ENCODE peak calls at places on chromosomes 3 and 15, in four cellular contexts. P is HL-60; X is heart left ventricle; R is CD8-positive, alpha-beta T cell. Y is an unnamed sample.

GRCh38 chr3:139534992-139535879 is 4.3 kb downstream of the RBP1 start:
- DNase-seq in P (no peak), X (peak; percentile 81), R (no peak), Y (no peak)

GRCh38 chr3:30044515-30044914 is 561.9 kb upstream of the TGFBR2 start:
- DNase-seq in P (no peak), X (no peak), R (no peak), Y (no peak)

GRCh38 chr15:47405768-47406167 is 311.5 kb upstream of the SEMA6D start:
- DNase-seq in X (no peak), R (no peak), P (no peak), Y (no peak)

GRCh38 chr3:37974928-37975223 is 15.7 kb upstream of the VILL start:
- DNase-seq in P (no peak), X (no peak), R (no peak), Y (no peak)

GRCh38 chr15:57667171-57667924 is 39.2 kb upstream of the POLR2M start:
- DNase-seq in X (no peak), P (no peak), R (no peak), Y (no peak)

GRCh38 chr3:38002940-38003339 is 12.4 kb downstream of the VILL start:
- DNase-seq in R (no peak), X (peak; percentile 15), P (no peak), Y (no peak)

GRCh38 chr3:123186695-123187094 is 15.0 kb upstream of the SEC22A start:
- DNase-seq in R (no peak), P (no peak), X (no peak), Y (no peak)

GRCh38 chr3:100150583-100150982 is 36.3 kb upstream of the FILIP1L start:
- DNase-seq in R (no peak), X (no peak), P (no peak), Y (no peak)

GRCh38 chr3:13708301-13708700 is 159.4 kb downstream of the FBLN2 start:
- DNase-seq in X (no peak), R (peak; percentile 4), P (no peak), Y (no peak)

GRCh38 chr3:923161-923910 is 169.5 kb upstream of the CNTN6 start:
- DNase-seq in P (no peak), R (no peak), X (no peak), Y (no peak)

GRCh38 chr3:186930143-186930638 is at the start of gene ST6GAL1:
- DNase-seq in R (peak; percentile 73), P (peak; percentile 80), X (peak; percentile 82), Y (peak; percentile 95)

GRCh38 chr15:45136378-45136764 is 6.6 kb downstream of the DUOX1 start:
- DNase-seq in X (no peak), P (no peak), R (no peak), Y (no peak)

GRCh38 chr3:136142592-136142991 is 53.5 kb downstream of the MSL2 start:
- DNase-seq in P (no peak), X (no peak), R (no peak), Y (no peak)

GRCh38 chr15:47803767-47804166 is 86.5 kb downstream of the SEMA6D start:
- DNase-seq in R (no peak), X (no peak), P (no peak), Y (no peak)

GRCh38 chr3:134471521-134472193 is 14.1 kb downstream of the ANAPC13 start:
- DNase-seq in X (no peak), P (no peak), R (no peak), Y (no peak)

GRCh38 chr3:128698211-128699011 is 27.6 kb upstream of the RAB7A start:
- DNase-seq in P (peak; percentile 43), R (peak; percentile 15), X (peak; percentile 50), Y (peak; percentile 45)
- H3K27ac ChIP-seq in P (peak overlapping the region; percentile 62), R (no peak overlapping the region), X (peak overlapping the region; percentile 80), Y (no peak overlapping the region)

GRCh38 chr3:55631766-55632331 is 144.7 kb upstream of the WNT5A start:
- DNase-seq in X (no peak), R (no peak), P (no peak), Y (no peak)
- TF ChIP-seq CTCF in X (no peak), R (no peak), P (no peak), Y (no peak)

GRCh38 chr15:60373327-60373726 is 24.5 kb downstream of the ANXA2 start:
- DNase-seq in P (no peak), X (no peak), R (no peak), Y (no peak)
- H3K27ac ChIP-seq in P (no peak overlapping the region), X (peak overlapping the region; percentile 67), R (no peak overlapping the region), Y (peak overlapping the region; percentile 78)

DNA sequence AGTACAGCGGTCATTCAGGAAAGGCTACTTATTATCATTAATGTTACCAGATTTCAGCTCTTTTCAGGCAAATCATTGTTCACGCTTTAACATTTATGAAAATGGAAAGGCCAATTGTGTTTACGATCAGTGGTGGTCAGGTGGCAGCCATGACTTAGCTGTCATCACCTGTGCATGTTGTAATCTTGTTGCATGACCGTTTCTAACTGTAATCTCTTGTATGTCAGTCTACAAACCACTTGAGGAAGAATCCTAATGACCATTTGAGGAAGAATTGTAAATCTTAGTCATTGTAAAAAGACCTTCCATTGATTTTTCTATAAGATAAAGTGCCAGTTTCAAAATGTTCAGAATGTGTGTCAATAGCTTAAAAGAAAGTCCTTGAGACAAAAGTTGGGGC is 100.4 kb downstream of the SERPINI1 start:
- DNase-seq in X (no peak), P (no peak), R (no peak), Y (no peak)
- TF ChIP-seq CTCF in X (no peak), P (no peak), R (no peak), Y (no peak)

GRCh38 chr15:75836953-75837321 is 6.3 kb upstream of the UBE2Q2 start:
- DNase-seq in P (peak; percentile 86), X (peak; percentile 54), R (peak; percentile 45), Y (no peak)
- H3K27ac ChIP-seq in P (peak overlapping the region; percentile 67), X (no peak overlapping the region), R (no peak overlapping the region), Y (no peak overlapping the region)

DNA sequence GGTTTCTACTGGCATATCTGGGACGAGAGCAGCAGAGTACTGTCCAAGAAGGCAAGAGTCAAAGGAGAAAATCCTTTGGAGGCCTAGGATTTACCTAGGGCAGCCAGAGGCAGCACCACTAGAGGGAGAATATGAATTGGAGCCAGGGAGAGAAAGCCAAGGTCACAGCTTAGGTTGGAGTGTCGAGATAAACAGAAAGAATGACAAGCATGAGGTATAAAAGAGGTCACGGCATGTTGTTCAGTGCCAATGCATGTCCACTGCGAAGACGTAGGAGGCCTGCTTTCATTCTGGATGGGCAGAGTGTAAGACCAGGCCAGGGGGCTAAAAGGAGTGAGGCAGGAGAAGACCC is 47.2 kb downstream of the THBS1 start:
- DNase-seq in X (peak; percentile 47), R (no peak), P (no peak), Y (no peak)
- TF ChIP-seq CTCF in X (peak; percentile 20), R (no peak), P (no peak), Y (no peak)

GRCh38 chr3:32909999-32910398 is 41.4 kb upstream of the CCR4 start:
- DNase-seq in X (no peak), R (no peak), P (no peak), Y (no peak)

GRCh38 chr3:32912046-32912445 is 39.4 kb upstream of the CCR4 start:
- DNase-seq in P (no peak), X (no peak), R (no peak), Y (no peak)

GRCh38 chr3:32910954-32911353 is 40.5 kb upstream of the CCR4 start:
- DNase-seq in R (no peak), X (no peak), P (no peak), Y (no peak)

GRCh38 chr3:32913790-32914446 is 37.5 kb upstream of the CCR4 start:
- DNase-seq in R (no peak), X (no peak), P (no peak), Y (peak; percentile 57)
- H3K27ac ChIP-seq in R (no peak overlapping the region), X (no peak overlapping the region), P (no peak overlapping the region), Y (peak overlapping the region; percentile 33)

GRCh38 chr15:59485036-59485435 is 47.0 kb downstream of the FAM81A start:
- DNase-seq in P (no peak), R (no peak), X (no peak), Y (no peak)
- TF ChIP-seq CTCF in P (no peak), R (no peak), X (no peak), Y (no peak)

GRCh38 chr15:39472661-39473657 is 107.9 kb upstream of the THBS1 start:
- DNase-seq in X (peak; percentile 90), P (no peak), R (no peak), Y (no peak)
- H3K27ac ChIP-seq in X (peak overlapping the region; percentile 65), P (no peak overlapping the region), R (no peak overlapping the region), Y (peak overlapping the region; percentile 30)

DNA sequence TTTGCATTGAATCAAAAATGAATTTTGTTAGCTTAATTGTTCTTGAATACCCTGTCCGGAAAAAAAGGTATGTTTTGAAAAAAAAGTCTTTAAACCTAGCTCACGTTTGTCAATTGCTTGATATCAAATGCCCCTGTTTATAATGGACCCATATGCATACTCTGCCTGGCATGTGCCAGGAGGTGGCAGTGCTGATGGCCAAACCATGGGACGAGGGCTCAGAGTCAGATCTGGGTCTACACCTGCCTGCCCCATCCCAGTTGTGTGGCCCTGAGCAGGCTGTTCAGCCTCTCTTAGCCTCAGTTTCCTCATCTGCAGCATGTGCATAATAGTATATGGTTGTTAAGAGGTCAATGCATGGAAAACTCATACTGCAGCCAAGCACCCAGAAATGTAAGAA is 38.8 kb downstream of the PRKCD start:
- DNase-seq in R (no peak), P (no peak), X (no peak), Y (no peak)
- TF ChIP-seq CTCF in R (no peak), P (no peak), X (no peak), Y (no peak)

Y was measured in left lung.